ENCODE peak calls at places on chromosomes 12 and 14, in four cellular contexts. V is K562, S is endothelial cell of umbilical vein, P is A549. O is an unnamed sample.

GRCh38 chr14:78074546-78074945 is 95.6 kb upstream of the NRXN3 start:
- DNase-seq in P (no peak), V (no peak), S (no peak), O (no peak)

GRCh38 chr14:93081875-93082570 is 33.7 kb downstream of the ITPK1 start:
- DNase-seq in P (no peak), V (no peak), S (no peak), O (peak; percentile 53)

GRCh38 chr12:117567644-117568043 is 206.2 kb upstream of the NOS1 start:
- DNase-seq in P (no peak), S (no peak), V (no peak), O (no peak)

GRCh38 chr14:38363217-38363616 is 107.3 kb upstream of the CLEC14A start:
- DNase-seq in V (no peak), S (no peak), P (no peak), O (no peak)

GRCh38 chr12:55742719-55743130 is at the start of gene GDF11:
- DNase-seq in P (peak; percentile 64), S (peak; percentile 64), V (no peak), O (peak; percentile 84)

GRCh38 chr12:8996682-8997405 is 7.5 kb downstream of the KLRG1 start:
- DNase-seq in P (no peak), V (no peak), S (peak; percentile 91), O (peak; percentile 16)

GRCh38 chr12:54033106-54033979 is 493 bp downstream of the HOXC5 start:
- DNase-seq in V (no peak), S (no peak), P (peak; percentile 53), O (peak; percentile 43)

GRCh38 chr12:27981874-27982273 is 9.3 kb upstream of the PTHLH start:
- DNase-seq in V (no peak), P (peak; percentile 62), S (no peak), O (no peak)

GRCh38 chr12:72388322-72388721 is 116.2 kb downstream of the TRHDE start:
- DNase-seq in S (no peak), P (no peak), V (no peak), O (no peak)

GRCh38 chr12:18141583-18141982 is 51.6 kb upstream of the RERGL start:
- DNase-seq in V (no peak), P (no peak), S (no peak), O (no peak)

DNA sequence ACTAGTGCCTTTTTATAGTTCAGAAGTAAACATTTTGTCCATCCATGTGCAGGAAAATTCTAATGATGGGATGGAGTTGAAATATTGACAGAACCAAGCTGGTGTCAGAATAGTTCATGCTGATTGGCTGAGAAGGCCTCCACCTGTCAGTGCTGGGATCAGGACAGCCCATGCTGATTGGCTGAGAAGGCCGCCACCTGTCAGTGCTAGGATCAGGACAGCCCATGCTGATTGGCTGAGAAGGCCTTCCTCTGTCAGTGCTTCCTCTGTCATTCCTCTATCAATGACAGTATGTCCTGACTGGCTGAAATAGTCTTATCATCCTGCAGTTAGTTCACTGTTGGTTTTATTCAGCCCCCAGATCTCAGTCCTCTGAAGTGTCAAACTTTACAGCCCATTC is 95.7 kb downstream of the PPP2R5C start:
- DNase-seq in V (peak; percentile 48), S (no peak), P (peak; percentile 42), O (no peak)
- TF ChIP-seq MYC in V (no peak), S (no peak), P (no peak), O (no peak)

GRCh38 chr14:53793790-53794560 is 162.7 kb downstream of the BMP4 start:
- DNase-seq in S (peak; percentile 21), P (peak; percentile 74), V (no peak), O (no peak)
- TF ChIP-seq MAX in S (no peak), P (no peak), V (no peak), O (no peak)

GRCh38 chr12:39503445-39503844 is 60.5 kb upstream of the KIF21A start:
- DNase-seq in V (no peak), P (peak; percentile 53), S (peak; percentile 48), O (no peak)
- TF ChIP-seq CTCF in V (peak; percentile 17), P (no peak), S (no peak), O (no peak)

GRCh38 chr12:120367924-120368788 is 808 bp downstream of the MSI1 start:
- DNase-seq in V (peak; percentile 61), P (no peak), S (no peak), O (peak; percentile 46)
- TF ChIP-seq MYC in V (no peak), P (no peak), S (no peak), O (no peak)

GRCh38 chr12:32235251-32235650 is 128.6 kb downstream of the BICD1 start:
- DNase-seq in S (no peak), P (no peak), V (no peak), O (no peak)

GRCh38 chr12:32240210-32240609 is 133.6 kb downstream of the BICD1 start:
- DNase-seq in S (peak; percentile 44), P (no peak), V (no peak), O (no peak)

DNA sequence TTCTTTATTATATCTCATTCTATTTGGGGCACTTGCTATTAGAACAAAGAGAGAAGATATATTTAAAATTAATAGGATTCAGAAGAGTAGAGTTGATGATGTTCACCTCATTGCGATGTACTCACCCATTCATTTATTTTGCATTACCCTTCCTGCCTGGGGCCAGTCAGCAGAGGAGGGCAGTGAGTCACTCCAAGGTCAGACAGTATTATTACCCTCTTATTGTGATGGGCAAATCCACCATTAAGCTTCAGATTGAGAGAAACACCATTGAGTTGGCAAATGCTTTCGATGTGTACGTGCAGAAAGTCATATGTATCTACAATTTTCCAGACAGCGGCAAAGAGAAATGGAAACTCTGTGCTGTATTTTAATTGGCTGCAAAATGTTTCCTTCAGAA is 134.2 kb downstream of the BICD1 start:
- DNase-seq in S (peak; percentile 61), V (no peak), P (no peak), O (no peak)
- TF ChIP-seq MAX in S (no peak), V (no peak), P (no peak), O (no peak)

DNA sequence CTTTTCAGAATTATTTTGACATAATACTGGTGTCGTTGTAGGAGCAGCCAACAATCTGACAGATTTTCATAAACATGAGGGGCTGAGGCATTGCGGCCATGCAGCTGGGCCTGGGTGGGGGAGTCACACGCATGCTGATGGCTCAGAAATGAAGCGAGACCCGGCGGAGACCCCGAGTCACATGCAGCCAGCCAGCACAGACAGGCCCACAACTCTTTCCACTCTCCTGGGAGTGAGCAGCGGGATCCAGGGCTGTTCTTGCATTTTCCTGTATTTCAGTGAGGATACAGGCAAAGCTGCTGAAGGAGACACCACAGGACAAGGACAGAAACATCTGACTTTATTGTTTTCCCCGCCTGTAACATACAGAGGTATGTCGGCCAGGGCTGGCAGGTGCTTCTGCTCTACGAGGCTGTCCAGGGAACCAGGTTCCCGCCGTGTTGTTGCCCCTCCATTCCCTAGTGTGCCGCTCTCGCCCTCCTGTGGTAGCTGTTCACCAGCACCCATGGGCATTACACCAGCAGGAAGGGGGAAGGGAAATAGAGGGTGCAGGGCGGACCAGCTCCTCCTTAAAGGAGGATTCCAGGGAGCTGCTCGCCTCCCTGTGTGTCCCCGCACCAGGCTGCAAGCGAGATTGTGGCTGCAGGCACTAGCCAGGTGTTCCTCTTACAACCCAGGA is 30.5 kb downstream of the FZD10 start:
- DNase-seq in P (peak; percentile 12), S (no peak), V (no peak), O (no peak)
- TF ChIP-seq CTCF in P (no peak), S (no peak), V (peak; percentile 6), O (no peak)